ENCODE peak calls at places on chromosomes 4 and X, in five cellular contexts. V is uterus, B is psoas muscle, H is upper lobe of right lung, M is GM23248. W is an unnamed sample.

GRCh38 chr4:115596265-115597001 is 483.0 kb upstream of the NDST4 start:
- DNase-seq in V (no peak), M (no peak), B (no peak), H (no peak), W (no peak)

GRCh38 chr4:159503243-159503642 is 400.4 kb downstream of the RAPGEF2 start:
- DNase-seq in B (no peak), H (no peak), M (no peak), V (no peak), W (no peak)

GRCh38 chr4:45539142-45539814 is 584.6 kb downstream of the GABRG1 start:
- DNase-seq in H (no peak), B (no peak), V (no peak), M (no peak), W (no peak)

GRCh38 chrX:22059800-22060199 is 27.7 kb downstream of the PHEX start:
- DNase-seq in M (no peak), V (no peak), B (no peak), H (no peak), W (no peak)

GRCh38 chr4:78454016-78454415 is 97.6 kb upstream of the ANXA3 start:
- DNase-seq in H (no peak), B (no peak), M (no peak), V (no peak), W (no peak)

GRCh38 chr4:189313861-189314513 is 626.7 kb upstream of the FRG1 start:
- DNase-seq in M (no peak), B (no peak), V (no peak), H (no peak), W (no peak)

GRCh38 chr4:107317596-107317995 is 281.5 kb upstream of the DKK2 start:
- DNase-seq in V (no peak), M (peak), B (no peak), H (no peak), W (no peak)

GRCh38 chr4:30256105-30256828 is 463.9 kb upstream of the PCDH7 start:
- DNase-seq in B (no peak), V (no peak), M (no peak), H (no peak), W (no peak)

GRCh38 chr4:174096456-174096855 is 187.0 kb downstream of the FBXO8 start:
- DNase-seq in B (no peak), H (no peak), V (no peak), M (no peak), W (no peak)

GRCh38 chr4:7191546-7192251 is 639 bp upstream of the SORCS2 start:
- DNase-seq in M (no peak), B (peak), V (peak), H (peak), W (no peak)
- H3K4me3 ChIP-seq in M (no peak), B (peak), V (peak), H (no peak), W (no peak)

GRCh38 chr4:94605241-94605640 is 152.5 kb upstream of the BMPR1B start:
- DNase-seq in B (no peak), H (no peak), V (no peak), M (peak), W (no peak)

GRCh38 chr4:94598758-94599157 is 147.0 kb downstream of the PDLIM5 start:
- DNase-seq in V (no peak), B (no peak), H (no peak), M (no peak), W (no peak)

GRCh38 chr4:94603170-94603747 is 151.5 kb downstream of the PDLIM5 start:
- DNase-seq in B (no peak), M (peak), V (peak), H (no peak), W (peak)
- H3K4me3 ChIP-seq in B (no peak), M (no peak), V (no peak), H (no peak), W (no peak)

DNA sequence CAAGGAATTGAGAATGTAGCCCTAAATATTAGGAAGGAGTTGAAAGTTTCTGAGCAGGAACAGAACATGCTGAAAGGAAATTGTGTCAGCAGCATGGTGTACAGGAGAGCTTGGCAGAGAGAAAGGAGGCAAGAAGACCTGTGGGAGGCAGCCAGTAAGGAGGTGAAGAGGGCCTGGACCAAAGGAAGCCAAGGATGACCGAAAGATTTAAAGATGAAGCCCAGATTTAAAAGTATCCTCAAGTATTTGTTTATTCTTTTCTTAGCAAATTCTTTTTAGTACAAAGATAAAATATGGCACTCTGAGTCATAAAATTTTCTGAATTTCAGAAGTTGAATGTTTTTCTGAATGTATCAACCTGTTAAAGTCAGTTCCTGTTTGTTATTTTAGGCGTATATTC is 3.5 kb downstream of the PKD2 start:
- DNase-seq in M (peak), H (no peak), B (no peak), V (no peak), W (no peak)
- H3K4me3 ChIP-seq in M (peak), H (no peak), B (no peak), V (peak), W (no peak)

DNA sequence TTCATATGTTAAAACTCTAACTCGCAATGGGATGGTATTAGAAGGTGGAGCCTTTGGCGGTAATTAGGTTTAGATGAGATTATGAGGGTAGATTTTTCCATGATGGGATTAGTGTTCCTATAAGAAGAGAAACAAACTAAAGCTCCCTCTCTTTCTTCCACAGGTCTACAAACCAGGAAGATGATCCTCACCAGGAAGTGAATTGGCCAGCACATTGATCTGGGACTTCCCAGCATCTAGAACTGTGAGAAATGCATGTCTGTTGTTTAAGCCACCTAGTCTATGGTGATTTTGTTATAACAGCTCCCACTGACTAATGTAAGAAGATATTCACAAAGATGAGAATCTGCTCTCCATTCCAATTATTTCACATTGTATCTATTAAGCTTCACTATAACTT is 2266.9 kb downstream of the PCDH7 start:
- DNase-seq in M (no peak), V (no peak), H (no peak), B (no peak), W (no peak)
- H3K4me3 ChIP-seq in M (no peak), V (no peak), H (no peak), B (no peak), W (no peak)

GRCh38 chrX:37783284-37783683 is 3.4 kb downstream of the CYBB start:
- DNase-seq in B (no peak), M (no peak), H (peak), V (no peak), W (no peak)

GRCh38 chrX:37776283-37776986 is 3.4 kb upstream of the CYBB start:
- DNase-seq in V (no peak), M (no peak), H (no peak), B (no peak), W (no peak)

GRCh38 chrX:37776987-37777325 is 2.9 kb upstream of the CYBB start:
- DNase-seq in H (no peak), B (no peak), V (no peak), M (no peak), W (no peak)

GRCh38 chrX:37781808-37782207 is 1.9 kb downstream of the CYBB start:
- DNase-seq in V (no peak), H (no peak), M (no peak), B (no peak), W (no peak)

GRCh38 chrX:37779857-37780256 is at the start of gene CYBB:
- DNase-seq in M (no peak), H (no peak), B (no peak), V (no peak), W (no peak)
- H3K4me3 ChIP-seq in M (no peak), H (peak), B (peak), V (no peak), W (no peak)

GRCh38 chrX:132004728-132005127 is 18.4 kb upstream of the STK26 start:
- DNase-seq in M (peak), V (no peak), H (no peak), B (no peak), W (no peak)

GRCh38 chrX:132009344-132009743 is 13.8 kb upstream of the STK26 start:
- DNase-seq in V (no peak), B (no peak), H (no peak), M (no peak), W (no peak)
- H3K4me3 ChIP-seq in V (no peak), B (no peak), H (no peak), M (no peak), W (no peak)

GRCh38 chrX:78923198-78924015 is 21.8 kb upstream of the P2RY10 start:
- DNase-seq in H (no peak), B (no peak), V (no peak), M (no peak), W (no peak)

GRCh38 chrX:78922754-78923153 is 22.4 kb upstream of the P2RY10 start:
- DNase-seq in M (no peak), V (no peak), B (no peak), H (no peak), W (no peak)
- H3K4me3 ChIP-seq in M (no peak), V (no peak), B (no peak), H (no peak), W (no peak)

DNA sequence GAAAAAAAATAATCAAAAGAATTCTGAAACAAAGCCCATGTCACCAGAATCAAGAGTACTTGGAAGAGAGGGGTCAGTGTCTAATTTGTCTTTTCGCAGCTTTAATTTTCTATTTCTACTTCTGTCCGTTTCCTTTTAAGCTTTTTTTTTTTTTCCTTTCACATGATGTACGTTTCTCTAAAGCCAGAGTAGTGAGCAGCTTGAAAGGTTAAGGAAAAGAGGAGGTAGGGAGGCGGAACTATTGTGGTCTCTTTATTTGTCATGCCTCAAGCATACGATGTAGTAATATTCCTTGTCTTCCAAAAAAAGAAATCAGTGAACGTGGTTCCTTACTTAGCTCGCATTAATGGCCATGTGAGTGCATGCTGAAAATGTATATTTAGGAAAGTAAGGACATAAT is 311.5 kb downstream of the TENM3 start:
- DNase-seq in B (no peak), H (no peak), M (no peak), V (no peak), W (no peak)
- H3K4me3 ChIP-seq in B (peak), H (no peak), M (no peak), V (no peak), W (peak)